ENCODE peak calls at places on chromosomes 11 and 22, in nine cellular contexts. One of them, this sample, is unnamed.

GRCh38 chr11:67384851-67385366 is 6.9 kb upstream of the RAD9A start:
- DNase-seq in amniotic epithelial cell: peak; percentile 63
- DNase-seq in EL: peak; percentile 68
- DNase-seq in adrenal gland: no peak
- DNase-seq in RWPE1: no peak
- DNase-seq in SJSA1: no peak
- DNase-seq in mesendoderm: no peak
- DNase-seq in GM12891: no peak
- DNase-seq in activated gamma-delta T cell: no peak
- DNase-seq in this sample: no peak

GRCh38 chr11:67630230-67630942 is 649 bp upstream of the NUDT8 start:
- DNase-seq in amniotic epithelial cell: peak; percentile 92
- DNase-seq in EL: peak; percentile 98
- DNase-seq in adrenal gland: peak; percentile 99
- DNase-seq in RWPE1: peak; percentile 96
- DNase-seq in SJSA1: peak; percentile 100
- DNase-seq in mesendoderm: peak; percentile 98
- DNase-seq in GM12891: peak; percentile 99
- DNase-seq in activated gamma-delta T cell: peak; percentile 91
- DNase-seq in this sample: peak; percentile 52

GRCh38 chr22:37726240-37726887 is 29.5 kb downstream of the TRIOBP start:
- DNase-seq in amniotic epithelial cell: peak; percentile 66
- DNase-seq in EL: no peak
- DNase-seq in adrenal gland: no peak
- DNase-seq in RWPE1: no peak
- DNase-seq in SJSA1: no peak
- DNase-seq in mesendoderm: no peak
- DNase-seq in GM12891: peak; percentile 53
- DNase-seq in activated gamma-delta T cell: no peak
- DNase-seq in this sample: no peak

GRCh38 chr22:45204241-45204640 is 36.5 kb downstream of the KIAA0930 start:
- DNase-seq in amniotic epithelial cell: no peak
- DNase-seq in EL: no peak
- DNase-seq in adrenal gland: no peak
- DNase-seq in RWPE1: no peak
- DNase-seq in SJSA1: no peak
- DNase-seq in mesendoderm: no peak
- DNase-seq in GM12891: no peak
- DNase-seq in activated gamma-delta T cell: no peak
- DNase-seq in this sample: no peak

GRCh38 chr11:1176224-1177019 is 18.7 kb downstream of the MUC5AC start:
- DNase-seq in amniotic epithelial cell: no peak
- DNase-seq in EL: no peak
- DNase-seq in adrenal gland: no peak
- DNase-seq in RWPE1: no peak
- DNase-seq in SJSA1: no peak
- DNase-seq in mesendoderm: no peak
- DNase-seq in GM12891: no peak
- DNase-seq in activated gamma-delta T cell: no peak
- DNase-seq in this sample: no peak

GRCh38 chr22:44955102-44955501 is 54.7 kb downstream of the PHF21B start:
- DNase-seq in amniotic epithelial cell: no peak
- DNase-seq in EL: no peak
- DNase-seq in adrenal gland: no peak
- DNase-seq in RWPE1: no peak
- DNase-seq in SJSA1: no peak
- DNase-seq in mesendoderm: no peak
- DNase-seq in GM12891: no peak
- DNase-seq in activated gamma-delta T cell: no peak
- DNase-seq in this sample: no peak

GRCh38 chr11:63564056-63564784 is 1.0 kb upstream of the PLAAT2 start:
- DNase-seq in amniotic epithelial cell: no peak
- DNase-seq in EL: no peak
- DNase-seq in adrenal gland: no peak
- DNase-seq in RWPE1: no peak
- DNase-seq in SJSA1: peak; percentile 40
- DNase-seq in mesendoderm: no peak
- DNase-seq in GM12891: peak; percentile 43
- DNase-seq in activated gamma-delta T cell: no peak
- DNase-seq in this sample: no peak

GRCh38 chr11:76334826-76335389 is 46.0 kb downstream of the THAP12 start:
- DNase-seq in amniotic epithelial cell: no peak
- DNase-seq in EL: no peak
- DNase-seq in adrenal gland: no peak
- DNase-seq in RWPE1: no peak
- DNase-seq in SJSA1: no peak
- DNase-seq in mesendoderm: no peak
- DNase-seq in GM12891: no peak
- DNase-seq in activated gamma-delta T cell: no peak
- DNase-seq in this sample: no peak

GRCh38 chr22:19986410-19987341 is 29.9 kb downstream of the ARVCF start:
- DNase-seq in amniotic epithelial cell: peak; percentile 52
- DNase-seq in EL: peak; percentile 76
- DNase-seq in adrenal gland: peak; percentile 83
- DNase-seq in RWPE1: peak; percentile 87
- DNase-seq in SJSA1: peak; percentile 78
- DNase-seq in mesendoderm: peak; percentile 90
- DNase-seq in GM12891: peak; percentile 100
- DNase-seq in activated gamma-delta T cell: peak; percentile 56
- DNase-seq in this sample: no peak

GRCh38 chr22:23180893-23181762 is 819 bp downstream of the BCR start:
- DNase-seq in amniotic epithelial cell: no peak
- DNase-seq in EL: no peak
- DNase-seq in adrenal gland: no peak
- DNase-seq in RWPE1: no peak
- DNase-seq in SJSA1: no peak
- DNase-seq in mesendoderm: peak; percentile 55
- DNase-seq in GM12891: peak; percentile 58
- DNase-seq in activated gamma-delta T cell: no peak
- DNase-seq in this sample: no peak

GRCh38 chr11:63997801-63998332 is 11.6 kb downstream of the OTUB1 start:
- DNase-seq in amniotic epithelial cell: no peak
- DNase-seq in EL: no peak
- DNase-seq in adrenal gland: no peak
- DNase-seq in RWPE1: no peak
- DNase-seq in SJSA1: no peak
- DNase-seq in mesendoderm: no peak
- DNase-seq in GM12891: no peak
- DNase-seq in activated gamma-delta T cell: no peak
- DNase-seq in this sample: no peak

GRCh38 chr11:48031602-48032001 is 51.2 kb downstream of the PTPRJ start:
- DNase-seq in amniotic epithelial cell: no peak
- DNase-seq in EL: no peak
- DNase-seq in adrenal gland: no peak
- DNase-seq in RWPE1: no peak
- DNase-seq in SJSA1: no peak
- DNase-seq in mesendoderm: no peak
- DNase-seq in GM12891: no peak
- DNase-seq in activated gamma-delta T cell: no peak
- DNase-seq in this sample: no peak

GRCh38 chr11:64358907-64359711 is at the start of gene RPS6KA4:
- DNase-seq in amniotic epithelial cell: peak; percentile 48
- DNase-seq in EL: peak; percentile 73
- DNase-seq in adrenal gland: no peak
- DNase-seq in RWPE1: peak; percentile 82
- DNase-seq in SJSA1: peak; percentile 80
- DNase-seq in mesendoderm: peak; percentile 74
- DNase-seq in GM12891: peak; percentile 94
- DNase-seq in activated gamma-delta T cell: peak; percentile 41
- DNase-seq in this sample: no peak

GRCh38 chr11:68936676-68937620 is 33.3 kb downstream of the IGHMBP2 start:
- DNase-seq in amniotic epithelial cell: no peak
- DNase-seq in EL: no peak
- DNase-seq in adrenal gland: no peak
- DNase-seq in RWPE1: no peak
- DNase-seq in SJSA1: no peak
- DNase-seq in mesendoderm: no peak
- DNase-seq in GM12891: no peak
- DNase-seq in activated gamma-delta T cell: no peak
- DNase-seq in this sample: no peak

GRCh38 chr11:129976371-129976770 is 26.3 kb downstream of the PRDM10 start:
- DNase-seq in amniotic epithelial cell: no peak
- DNase-seq in EL: no peak
- DNase-seq in adrenal gland: no peak
- DNase-seq in RWPE1: no peak
- DNase-seq in SJSA1: no peak
- DNase-seq in mesendoderm: no peak
- DNase-seq in GM12891: no peak
- DNase-seq in activated gamma-delta T cell: no peak
- DNase-seq in this sample: no peak

GRCh38 chr11:67354314-67355022 is 1.1 kb upstream of the POLD4 start:
- DNase-seq in amniotic epithelial cell: peak; percentile 99
- DNase-seq in EL: peak; percentile 97
- DNase-seq in adrenal gland: peak; percentile 85
- DNase-seq in RWPE1: peak; percentile 95
- DNase-seq in SJSA1: peak; percentile 97
- DNase-seq in mesendoderm: peak; percentile 82
- DNase-seq in GM12891: no peak
- DNase-seq in activated gamma-delta T cell: no peak
- DNase-seq in this sample: peak; percentile 95

GRCh38 chr11:128900468-128900867 is 9.3 kb downstream of the KCNJ5 start:
- DNase-seq in amniotic epithelial cell: no peak
- DNase-seq in EL: no peak
- DNase-seq in adrenal gland: peak; percentile 84
- DNase-seq in RWPE1: no peak
- DNase-seq in SJSA1: no peak
- DNase-seq in mesendoderm: no peak
- DNase-seq in GM12891: no peak
- DNase-seq in activated gamma-delta T cell: no peak
- DNase-seq in this sample: no peak

GRCh38 chr11:46948378-46949131 is 12.0 kb downstream of the CSTPP1 start:
- DNase-seq in amniotic epithelial cell: peak; percentile 77
- DNase-seq in EL: peak; percentile 84
- DNase-seq in adrenal gland: no peak
- DNase-seq in RWPE1: peak; percentile 43
- DNase-seq in SJSA1: peak; percentile 53
- DNase-seq in mesendoderm: no peak
- DNase-seq in GM12891: no peak
- DNase-seq in activated gamma-delta T cell: no peak
- DNase-seq in this sample: peak; percentile 60

GRCh38 chr11:125910450-125910849 is 6.1 kb downstream of the DDX25 start:
- DNase-seq in amniotic epithelial cell: no peak
- DNase-seq in EL: no peak
- DNase-seq in adrenal gland: no peak
- DNase-seq in RWPE1: no peak
- DNase-seq in SJSA1: no peak
- DNase-seq in mesendoderm: no peak
- DNase-seq in GM12891: no peak
- DNase-seq in activated gamma-delta T cell: no peak
- DNase-seq in this sample: no peak

GRCh38 chr11:3609416-3610265 is 32.2 kb downstream of the ART5 start:
- DNase-seq in amniotic epithelial cell: peak; percentile 31
- DNase-seq in EL: peak; percentile 57
- DNase-seq in adrenal gland: no peak
- DNase-seq in RWPE1: peak; percentile 38
- DNase-seq in SJSA1: peak; percentile 38
- DNase-seq in mesendoderm: peak; percentile 68
- DNase-seq in GM12891: no peak
- DNase-seq in activated gamma-delta T cell: no peak
- DNase-seq in this sample: no peak

GRCh38 chr11:96008161-96008560 is 84.3 kb upstream of the MTMR2 start:
- DNase-seq in amniotic epithelial cell: peak; percentile 57
- DNase-seq in EL: no peak
- DNase-seq in adrenal gland: no peak
- DNase-seq in RWPE1: no peak
- DNase-seq in SJSA1: no peak
- DNase-seq in mesendoderm: no peak
- DNase-seq in GM12891: no peak
- DNase-seq in activated gamma-delta T cell: no peak
- DNase-seq in this sample: no peak

GRCh38 chr11:125944350-125945010 is 1.4 kb upstream of the VSIG10L2 start:
- DNase-seq in amniotic epithelial cell: no peak
- DNase-seq in EL: no peak
- DNase-seq in adrenal gland: peak; percentile 13
- DNase-seq in RWPE1: no peak
- DNase-seq in SJSA1: no peak
- DNase-seq in mesendoderm: no peak
- DNase-seq in GM12891: no peak
- DNase-seq in activated gamma-delta T cell: no peak
- DNase-seq in this sample: no peak

GRCh38 chr22:31148953-31149627 is 8.8 kb upstream of the PLA2G3 start:
- DNase-seq in amniotic epithelial cell: peak; percentile 68
- DNase-seq in EL: peak; percentile 82
- DNase-seq in adrenal gland: peak; percentile 90
- DNase-seq in RWPE1: peak; percentile 75
- DNase-seq in SJSA1: peak; percentile 72
- DNase-seq in mesendoderm: peak; percentile 89
- DNase-seq in GM12891: no peak
- DNase-seq in activated gamma-delta T cell: no peak
- DNase-seq in this sample: no peak

GRCh38 chr22:44765571-44766285 is 13.4 kb downstream of the ARHGAP8 start:
- DNase-seq in amniotic epithelial cell: no peak
- DNase-seq in EL: no peak
- DNase-seq in adrenal gland: no peak
- DNase-seq in RWPE1: no peak
- DNase-seq in SJSA1: no peak
- DNase-seq in mesendoderm: no peak
- DNase-seq in GM12891: no peak
- DNase-seq in activated gamma-delta T cell: no peak
- DNase-seq in this sample: no peak

GRCh38 chr22:46110215-46110614 is 40.1 kb upstream of the PPARA start:
- DNase-seq in amniotic epithelial cell: peak; percentile 27
- DNase-seq in EL: no peak
- DNase-seq in adrenal gland: peak; percentile 87
- DNase-seq in RWPE1: no peak
- DNase-seq in SJSA1: peak; percentile 65
- DNase-seq in mesendoderm: peak; percentile 58
- DNase-seq in GM12891: no peak
- DNase-seq in activated gamma-delta T cell: no peak
- DNase-seq in this sample: no peak

GRCh38 chr22:33666661-33667619 is 253.3 kb downstream of the LARGE1 start:
- DNase-seq in amniotic epithelial cell: no peak
- DNase-seq in EL: no peak
- DNase-seq in adrenal gland: no peak
- DNase-seq in RWPE1: no peak
- DNase-seq in SJSA1: no peak
- DNase-seq in mesendoderm: peak; percentile 75
- DNase-seq in GM12891: no peak
- DNase-seq in activated gamma-delta T cell: no peak
- DNase-seq in this sample: no peak

GRCh38 chr22:22883090-22883727 is 4.4 kb upstream of the IGLL5 start:
- DNase-seq in amniotic epithelial cell: no peak
- DNase-seq in EL: no peak
- DNase-seq in adrenal gland: peak; percentile 40
- DNase-seq in RWPE1: no peak
- DNase-seq in SJSA1: peak; percentile 20
- DNase-seq in mesendoderm: no peak
- DNase-seq in GM12891: no peak
- DNase-seq in activated gamma-delta T cell: no peak
- DNase-seq in this sample: no peak

GRCh38 chr11:110491577-110492352 is 62.0 kb downstream of the FDX1 start:
- DNase-seq in amniotic epithelial cell: no peak
- DNase-seq in EL: no peak
- DNase-seq in adrenal gland: no peak
- DNase-seq in RWPE1: no peak
- DNase-seq in SJSA1: no peak
- DNase-seq in mesendoderm: peak; percentile 56
- DNase-seq in GM12891: no peak
- DNase-seq in activated gamma-delta T cell: no peak
- DNase-seq in this sample: no peak

GRCh38 chr11:120180571-120181445 is 30.0 kb upstream of the OAF start:
- DNase-seq in amniotic epithelial cell: peak; percentile 84
- DNase-seq in EL: peak; percentile 45
- DNase-seq in adrenal gland: peak; percentile 51
- DNase-seq in RWPE1: no peak
- DNase-seq in SJSA1: peak; percentile 22
- DNase-seq in mesendoderm: peak; percentile 77
- DNase-seq in GM12891: no peak
- DNase-seq in activated gamma-delta T cell: no peak
- DNase-seq in this sample: no peak

GRCh38 chr22:50641696-50642607 is 14.0 kb upstream of the ARSA start:
- DNase-seq in amniotic epithelial cell: peak; percentile 70
- DNase-seq in EL: no peak
- DNase-seq in adrenal gland: peak; percentile 66
- DNase-seq in RWPE1: no peak
- DNase-seq in SJSA1: no peak
- DNase-seq in mesendoderm: peak; percentile 58
- DNase-seq in GM12891: no peak
- DNase-seq in activated gamma-delta T cell: no peak
- DNase-seq in this sample: no peak

GRCh38 chr11:16049611-16050010 is 306.7 kb downstream of the SOX6 start:
- DNase-seq in amniotic epithelial cell: no peak
- DNase-seq in EL: no peak
- DNase-seq in adrenal gland: no peak
- DNase-seq in RWPE1: no peak
- DNase-seq in SJSA1: no peak
- DNase-seq in mesendoderm: peak; percentile 35
- DNase-seq in GM12891: no peak
- DNase-seq in activated gamma-delta T cell: no peak
- DNase-seq in this sample: no peak